ENCODE peak calls at places on chromosomes 1 and 21, in four cellular contexts. One of them, this sample, is unnamed. For H3K36me3, the result is how much of the 10 kb centered on the place peaks cover.

GRCh38 chr1:48200166-48200900 is 22.2 kb upstream of the SLC5A9 start:
- DNase-seq in fibroblast of lung: peak
- DNase-seq in stomach: no peak
- DNase-seq in left lung: no peak
- DNase-seq in this sample: no peak

GRCh38 chr1:64515427-64515826 is 45.5 kb downstream of the CACHD1 start:
- DNase-seq in left lung: peak
- DNase-seq in fibroblast of lung: peak
- DNase-seq in stomach: peak
- DNase-seq in this sample: no peak

GRCh38 chr1:154975409-154976205 is 1.1 kb downstream of the CKS1B start:
- DNase-seq in fibroblast of lung: peak
- DNase-seq in stomach: peak
- DNase-seq in left lung: peak
- DNase-seq in this sample: peak

GRCh38 chr1:204151562-204152309 is at the start of gene ETNK2:
- DNase-seq in fibroblast of lung: peak
- DNase-seq in stomach: peak
- DNase-seq in left lung: peak
- DNase-seq in this sample: peak

GRCh38 chr1:109213824-109214693 is at the start of gene SARS1:
- DNase-seq in left lung: peak
- DNase-seq in fibroblast of lung: peak
- DNase-seq in stomach: peak
- DNase-seq in this sample: peak

GRCh38 chr1:243490147-243490546 is 234.3 kb downstream of the SDCCAG8 start:
- DNase-seq in left lung: no peak
- DNase-seq in stomach: no peak
- DNase-seq in fibroblast of lung: no peak
- DNase-seq in this sample: no peak

GRCh38 chr1:113153116-113153803 is 80.3 kb downstream of the LRIG2 start:
- DNase-seq in stomach: no peak
- DNase-seq in fibroblast of lung: peak
- DNase-seq in left lung: no peak
- DNase-seq in this sample: peak

GRCh38 chr1:99659755-99660210 is 13.9 kb downstream of the PALMD start:
- DNase-seq in fibroblast of lung: peak
- DNase-seq in stomach: no peak
- DNase-seq in left lung: no peak
- DNase-seq in this sample: no peak

DNA sequence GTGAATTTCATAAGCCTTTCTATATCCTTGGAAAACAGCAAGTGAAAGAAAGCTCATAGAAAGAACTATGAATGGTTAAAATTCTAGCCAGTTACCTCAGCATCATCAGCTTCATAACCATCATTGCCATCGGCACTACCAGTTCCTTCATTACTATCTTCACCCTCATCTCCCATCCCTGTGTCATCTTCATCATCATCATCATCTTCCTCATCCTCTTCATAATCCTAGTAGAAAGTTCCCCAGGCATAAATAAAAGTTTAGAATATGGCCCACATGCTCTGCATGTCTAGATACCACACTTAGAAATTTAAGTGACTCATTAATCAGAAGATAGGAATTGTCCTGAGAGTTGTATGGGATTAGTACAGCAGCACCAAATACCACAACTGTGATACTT is 49.0 kb downstream of the TPR start:
- DNase-seq in left lung: no peak
- DNase-seq in fibroblast of lung: no peak
- DNase-seq in stomach: no peak
- DNase-seq in this sample: no peak
- H3K36me3 ChIP-seq in left lung: under half
- H3K36me3 ChIP-seq in fibroblast of lung: under half
- H3K36me3 ChIP-seq in stomach: half or more
- H3K36me3 ChIP-seq in this sample: under half

GRCh38 chr1:160217466-160218165 is 12.4 kb downstream of the PEA15 start:
- DNase-seq in fibroblast of lung: peak
- DNase-seq in stomach: peak
- DNase-seq in left lung: no peak
- DNase-seq in this sample: no peak

GRCh38 chr1:160222521-160222920 is 17.3 kb downstream of the PEA15 start:
- DNase-seq in stomach: no peak
- DNase-seq in left lung: no peak
- DNase-seq in fibroblast of lung: peak
- DNase-seq in this sample: no peak

GRCh38 chr1:160219062-160219929 is 14.1 kb downstream of the PEA15 start:
- DNase-seq in left lung: no peak
- DNase-seq in fibroblast of lung: peak
- DNase-seq in stomach: peak
- DNase-seq in this sample: no peak

GRCh38 chr1:160221089-160221488 is 15.9 kb downstream of the PEA15 start:
- DNase-seq in left lung: no peak
- DNase-seq in stomach: no peak
- DNase-seq in fibroblast of lung: no peak
- DNase-seq in this sample: no peak

DNA sequence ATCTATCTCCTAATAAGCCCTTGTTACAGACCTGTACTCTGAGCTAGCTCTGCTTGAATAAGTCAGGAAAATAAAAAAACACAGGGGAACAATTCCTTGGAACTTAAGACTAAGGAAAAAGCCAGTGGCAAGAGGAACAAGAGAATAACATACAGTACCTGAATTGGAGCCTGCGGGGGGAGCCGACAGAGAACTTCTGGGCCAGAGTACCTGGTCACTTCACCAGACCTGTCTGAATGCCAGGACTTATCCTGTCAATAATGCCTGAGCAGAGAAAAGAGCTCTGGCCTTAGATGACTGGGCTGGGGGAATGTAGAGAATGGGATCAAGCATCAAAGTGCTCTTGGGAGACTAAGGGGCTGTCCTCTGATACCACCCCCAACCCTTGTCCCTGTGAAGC is 15.1 kb downstream of the PEA15 start:
- DNase-seq in stomach: no peak
- DNase-seq in fibroblast of lung: no peak
- DNase-seq in left lung: no peak
- DNase-seq in this sample: no peak
- H3K36me3 ChIP-seq in stomach: half or more
- H3K36me3 ChIP-seq in fibroblast of lung: under half
- H3K36me3 ChIP-seq in left lung: under half
- H3K36me3 ChIP-seq in this sample: under half

DNA sequence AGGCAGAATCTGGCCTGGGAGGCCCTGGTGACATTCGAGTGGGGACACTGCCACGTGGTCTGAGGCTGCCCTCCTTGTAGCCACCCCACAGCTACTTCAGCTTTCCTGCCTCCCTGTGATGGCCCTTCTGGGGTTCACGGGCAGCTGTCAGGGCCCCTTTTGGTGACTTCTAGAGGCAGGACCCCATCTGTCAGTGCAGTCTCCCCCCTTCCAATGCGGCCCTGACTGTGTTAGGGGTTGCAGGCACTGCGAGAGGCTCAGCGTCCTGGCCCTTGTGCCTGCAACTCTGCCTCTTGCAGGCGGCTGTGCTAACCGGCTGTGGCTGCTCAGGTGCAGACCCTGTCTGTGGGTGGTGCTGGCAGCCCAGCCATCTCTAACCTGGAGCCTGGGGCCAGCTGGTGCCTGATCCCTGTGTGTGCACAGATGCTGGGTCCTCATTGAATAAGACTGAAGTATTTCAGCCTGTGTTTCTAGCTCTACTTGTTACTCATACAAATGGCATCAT is 62.2 kb downstream of the S100B start:
- DNase-seq in left lung: no peak
- DNase-seq in fibroblast of lung: no peak
- DNase-seq in stomach: peak
- DNase-seq in this sample: no peak
- H3K36me3 ChIP-seq in left lung: under half
- H3K36me3 ChIP-seq in fibroblast of lung: under half
- H3K36me3 ChIP-seq in stomach: half or more
- H3K36me3 ChIP-seq in this sample: under half

DNA sequence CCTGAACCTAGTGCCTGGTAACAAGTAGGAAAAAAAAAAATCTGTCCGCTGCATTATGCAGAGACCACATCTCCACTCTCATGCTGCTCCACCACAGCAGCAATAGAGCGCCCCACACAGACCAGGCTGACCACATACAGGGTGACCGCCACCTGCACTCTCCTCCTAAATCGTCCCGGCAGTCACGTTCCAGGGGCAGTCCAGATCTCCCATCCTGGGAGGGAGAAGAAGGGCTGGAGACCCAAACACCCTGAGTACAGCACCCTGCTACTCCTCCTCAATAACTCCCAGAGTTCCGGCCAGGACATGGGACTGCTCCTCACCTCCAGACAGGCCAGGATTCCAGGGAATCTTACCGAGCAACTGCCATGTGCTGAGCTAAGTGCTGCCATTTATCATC is 15.3 kb downstream of the URB1 start:
- DNase-seq in fibroblast of lung: no peak
- DNase-seq in left lung: no peak
- DNase-seq in stomach: no peak
- DNase-seq in this sample: no peak
- H3K36me3 ChIP-seq in fibroblast of lung: under half
- H3K36me3 ChIP-seq in left lung: under half
- H3K36me3 ChIP-seq in stomach: under half
- H3K36me3 ChIP-seq in this sample: under half

GRCh38 chr1:33294071-33295010 is 26.6 kb downstream of the A3GALT2 start:
- DNase-seq in fibroblast of lung: no peak
- DNase-seq in stomach: no peak
- DNase-seq in left lung: peak
- DNase-seq in this sample: no peak
- H3K36me3 ChIP-seq in fibroblast of lung: under half
- H3K36me3 ChIP-seq in stomach: under half
- H3K36me3 ChIP-seq in left lung: under half
- H3K36me3 ChIP-seq in this sample: under half

GRCh38 chr1:40756523-40756922 is 27.1 kb upstream of the KCNQ4 start:
- DNase-seq in fibroblast of lung: no peak
- DNase-seq in left lung: no peak
- DNase-seq in stomach: no peak
- DNase-seq in this sample: no peak

GRCh38 chr1:40755052-40755451 is 28.5 kb upstream of the KCNQ4 start:
- DNase-seq in stomach: no peak
- DNase-seq in fibroblast of lung: no peak
- DNase-seq in left lung: no peak
- DNase-seq in this sample: no peak

GRCh38 chr1:40757084-40757483 is 26.5 kb upstream of the KCNQ4 start:
- DNase-seq in left lung: no peak
- DNase-seq in fibroblast of lung: no peak
- DNase-seq in stomach: no peak
- DNase-seq in this sample: no peak

GRCh38 chr1:40758578-40759343 is 24.8 kb upstream of the KCNQ4 start:
- DNase-seq in stomach: no peak
- DNase-seq in fibroblast of lung: no peak
- DNase-seq in left lung: no peak
- DNase-seq in this sample: no peak

GRCh38 chr1:40758004-40758403 is 25.6 kb upstream of the KCNQ4 start:
- DNase-seq in fibroblast of lung: no peak
- DNase-seq in left lung: no peak
- DNase-seq in stomach: no peak
- DNase-seq in this sample: no peak
- H3K36me3 ChIP-seq in fibroblast of lung: under half
- H3K36me3 ChIP-seq in left lung: under half
- H3K36me3 ChIP-seq in stomach: half or more
- H3K36me3 ChIP-seq in this sample: under half

GRCh38 chr1:32825181-32825580 is 7.7 kb downstream of the S100PBP start:
- DNase-seq in fibroblast of lung: no peak
- DNase-seq in left lung: no peak
- DNase-seq in stomach: no peak
- DNase-seq in this sample: no peak
- H3K36me3 ChIP-seq in fibroblast of lung: under half
- H3K36me3 ChIP-seq in left lung: under half
- H3K36me3 ChIP-seq in stomach: under half
- H3K36me3 ChIP-seq in this sample: under half

GRCh38 chr1:66957938-66958337 is 33.1 kb downstream of the MIER1 start:
- DNase-seq in stomach: no peak
- DNase-seq in left lung: no peak
- DNase-seq in fibroblast of lung: no peak
- DNase-seq in this sample: no peak
- H3K36me3 ChIP-seq in stomach: under half
- H3K36me3 ChIP-seq in left lung: under half
- H3K36me3 ChIP-seq in fibroblast of lung: under half
- H3K36me3 ChIP-seq in this sample: under half

DNA sequence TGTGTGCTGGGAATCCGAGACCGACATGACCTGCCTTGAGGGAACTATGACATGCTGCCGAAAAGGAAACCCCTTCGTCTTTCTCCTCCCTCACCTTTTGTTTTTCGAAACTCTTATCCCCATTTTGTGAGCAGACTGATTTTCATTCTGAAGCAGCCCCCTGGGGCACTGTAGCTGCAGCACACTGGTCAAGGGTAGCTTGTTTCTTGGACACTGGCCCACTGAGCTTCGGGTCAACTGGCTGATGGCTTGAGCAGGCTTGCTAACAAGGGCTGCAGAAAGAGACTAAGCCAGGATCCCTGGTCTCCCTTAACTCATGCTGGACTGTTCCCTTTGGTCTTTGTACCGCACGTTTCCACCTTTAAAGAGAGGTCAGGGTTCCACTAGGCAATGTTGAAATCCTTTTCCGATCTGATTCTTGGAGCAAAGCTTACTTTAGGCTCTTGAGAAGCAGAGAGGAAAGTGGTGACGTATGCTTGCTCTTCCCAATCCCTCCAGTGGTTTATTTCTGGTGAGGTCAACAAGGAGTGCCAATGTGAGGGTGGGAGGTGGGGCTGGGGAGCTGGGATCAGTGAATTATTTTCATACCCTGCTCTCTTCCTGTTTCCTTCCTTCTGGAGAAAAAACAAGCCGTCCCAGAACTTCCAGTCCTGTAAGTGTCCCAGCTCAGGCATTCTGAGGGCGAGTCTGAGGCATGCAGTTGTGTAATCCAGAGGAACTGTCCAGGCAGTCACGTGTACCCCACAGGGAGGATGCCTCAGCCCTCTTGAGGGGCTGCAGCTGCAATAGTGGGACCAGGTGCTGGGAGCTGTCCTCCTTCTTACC is 7.6 kb downstream of the CYP4B1 start:
- DNase-seq in stomach: peak
- DNase-seq in left lung: peak
- DNase-seq in fibroblast of lung: no peak
- DNase-seq in this sample: no peak
- H3K36me3 ChIP-seq in stomach: under half
- H3K36me3 ChIP-seq in left lung: under half
- H3K36me3 ChIP-seq in fibroblast of lung: under half
- H3K36me3 ChIP-seq in this sample: under half

GRCh38 chr1:31042656-31043055 is 22.9 kb downstream of the PUM1 start:
- DNase-seq in stomach: no peak
- DNase-seq in left lung: no peak
- DNase-seq in fibroblast of lung: no peak
- DNase-seq in this sample: no peak
- H3K36me3 ChIP-seq in stomach: under half
- H3K36me3 ChIP-seq in left lung: under half
- H3K36me3 ChIP-seq in fibroblast of lung: under half
- H3K36me3 ChIP-seq in this sample: under half